ENCODE peak calls at places on chromosomes 11 and 22, in six cellular contexts. W is GM10248; O is NCI-H774; I is tibial artery; M is AG04449; N is stimulated activated naive CD8-positive, alpha-beta T cell treated with anti-CD3 and anti-CD28 coated beads, Interleukin-15, amount 100 ng/mL, for 72 hours. R is an unnamed sample.

GRCh38 chr11:119491753-119492455 is 68.9 kb upstream of the THY1 start:
- DNase-seq in N (no peak), M (no peak), O (peak; percentile 88), I (no peak), W (no peak), R (no peak)

GRCh38 chr22:45757068-45757467 is 85.4 kb downstream of the ATXN10 start:
- DNase-seq in W (no peak), M (no peak), N (no peak), O (no peak), I (no peak), R (no peak)

GRCh38 chr11:113334183-113334582 is 19.8 kb downstream of the TTC12 start:
- DNase-seq in W (no peak), O (no peak), N (no peak), M (no peak), I (no peak), R (no peak)

GRCh38 chr22:44965171-44965570 is 44.6 kb downstream of the PHF21B start:
- DNase-seq in M (no peak), N (no peak), I (no peak), O (no peak), W (no peak), R (no peak)

GRCh38 chr22:44473580-44473979 is 24.5 kb downstream of the RTL6 start:
- DNase-seq in N (no peak), I (no peak), W (no peak), O (no peak), M (no peak), R (peak; percentile 38)

GRCh38 chr11:69456712-69457111 is 24.8 kb upstream of the LINC01488 start:
- DNase-seq in N (no peak), W (no peak), O (no peak), I (no peak), M (no peak), R (no peak)

GRCh38 chr11:47186937-47187681 is 875 bp upstream of the PACSIN3 start:
- DNase-seq in W (peak; percentile 55), O (no peak), I (peak; percentile 55), N (peak; percentile 43), M (no peak), R (no peak)

GRCh38 chr11:29844701-29845379 is 172.0 kb downstream of the KCNA4 start:
- DNase-seq in M (no peak), N (no peak), O (no peak), W (no peak), I (no peak), R (no peak)

GRCh38 chr11:111554532-111554931 is 14.0 kb downstream of the LAYN start:
- DNase-seq in N (no peak), O (no peak), I (no peak), W (no peak), M (no peak), R (no peak)

GRCh38 chr11:1515082-1516060 is 28.8 kb upstream of the MOB2 start:
- DNase-seq in O (peak; percentile 36), N (peak; percentile 67), W (peak; percentile 89), M (no peak), I (peak; percentile 72), R (peak; percentile 81)

GRCh38 chr22:24430431-24431308 is 3.3 kb downstream of the ADORA2A start:
- DNase-seq in O (no peak), N (no peak), W (no peak), I (no peak), M (no peak), R (no peak)

GRCh38 chr11:132943737-132944556 is 588.4 kb downstream of the OPCML start:
- DNase-seq in W (no peak), I (no peak), M (no peak), O (no peak), N (no peak), R (no peak)

GRCh38 chr11:93733474-93733873 is 7.8 kb downstream of the TAF1D start:
- DNase-seq in W (no peak), O (no peak), N (no peak), I (no peak), M (no peak), R (no peak)

GRCh38 chr11:117316197-117316961 is at the start of gene BACE1:
- DNase-seq in N (peak; percentile 29), O (peak; percentile 77), W (no peak), I (peak; percentile 82), M (no peak), R (peak; percentile 84)